ENCODE peak calls at places on chromosomes 3 and 15, in seven cellular contexts. N, E, G, R, I, D and W are unnamed samples.

GRCh38 chr15:99322643-99323405 is 71.5 kb downstream of the LRRC28 start:
- DNase-seq in D (no peak), R (no peak), E (no peak), N (no peak), I (no peak), G (no peak), W (no peak)

GRCh38 chr3:13547591-13548371 is 1.1 kb upstream of the FBLN2 start:
- DNase-seq in N (peak; percentile 84), G (no peak), D (no peak), E (no peak), I (no peak), R (no peak), W (no peak)

GRCh38 chr3:39408493-39409372 is 2.2 kb downstream of the RPSA start:
- DNase-seq in I (no peak), N (no peak), R (no peak), E (no peak), G (peak; percentile 18), D (no peak), W (no peak)

GRCh38 chr3:58119221-58119620 is 91.6 kb downstream of the DNASE1L3 start:
- DNase-seq in R (no peak), E (no peak), N (no peak), I (no peak), D (no peak), G (no peak), W (no peak)

GRCh38 chr15:88906130-88906529 is 7.0 kb downstream of the MFGE8 start:
- DNase-seq in I (no peak), G (no peak), R (no peak), N (no peak), D (no peak), E (no peak), W (no peak)

GRCh38 chr3:72250725-72251124 is 465.8 kb upstream of the PROK2 start:
- DNase-seq in D (no peak), G (no peak), E (no peak), I (no peak), N (no peak), R (no peak), W (no peak)

GRCh38 chr15:34699968-34700640 is 54.7 kb downstream of the GJD2 start:
- DNase-seq in N (no peak), I (no peak), R (no peak), G (no peak), D (no peak), E (no peak), W (peak; percentile 40)

GRCh38 chr3:58234516-58234931 is 3.1 kb upstream of the ABHD6 start:
- DNase-seq in G (no peak), D (no peak), R (no peak), N (no peak), E (no peak), I (no peak), W (no peak)

GRCh38 chr3:196237203-196237602 is 20.9 kb downstream of the SLC51A start:
- DNase-seq in G (peak; percentile 25), I (no peak), R (no peak), D (no peak), N (no peak), E (no peak), W (no peak)

GRCh38 chr3:155232605-155233004 is 60.9 kb downstream of the STRIT1 start:
- DNase-seq in I (no peak), N (no peak), R (no peak), G (no peak), D (no peak), E (peak; percentile 87), W (no peak)

GRCh38 chr3:178420033-178420432 is 116.2 kb upstream of the KCNMB2 start:
- DNase-seq in N (no peak), I (no peak), E (no peak), G (no peak), R (no peak), D (no peak), W (no peak)

GRCh38 chr3:143840636-143841035 is 7.6 kb downstream of the SLC9A9 start:
- DNase-seq in R (no peak), D (no peak), G (no peak), I (no peak), E (no peak), N (no peak), W (no peak)

GRCh38 chr3:52721002-52721741 is 15.3 kb downstream of the SPCS1 start:
- DNase-seq in R (peak; percentile 40), D (no peak), I (no peak), E (no peak), G (peak; percentile 93), N (no peak), W (no peak)

GRCh38 chr3:37194533-37194932 is 20.2 kb upstream of the LRRFIP2 start:
- DNase-seq in E (no peak), D (no peak), I (no peak), N (no peak), R (no peak), G (no peak), W (no peak)

GRCh38 chr3:98763814-98764691 is 913 bp downstream of the ST3GAL6 start:
- DNase-seq in I (no peak), D (no peak), R (no peak), N (no peak), E (no peak), G (peak; percentile 86), W (no peak)

GRCh38 chr15:52440414-52440813 is 88.3 kb downstream of the MYO5A start:
- DNase-seq in N (no peak), R (no peak), G (no peak), E (peak; percentile 71), I (no peak), D (no peak), W (no peak)

GRCh38 chr3:30682434-30683155 is 76.2 kb downstream of the TGFBR2 start:
- DNase-seq in G (peak; percentile 38), R (no peak), E (no peak), D (no peak), N (no peak), I (no peak), W (no peak)

GRCh38 chr15:98803228-98804056 is 155.1 kb downstream of the IGF1R start:
- DNase-seq in I (no peak), N (no peak), E (peak; percentile 47), G (no peak), R (no peak), D (no peak), W (no peak)

GRCh38 chr3:123790254-123791072 is 93.7 kb downstream of the MYLK start:
- DNase-seq in N (no peak), D (no peak), R (no peak), E (no peak), G (no peak), I (no peak), W (no peak)